ENCODE peak calls at places on chromosomes 1 and 21, in nine cellular contexts. H, B, J, M, S, Z, K, P and G are unnamed samples.

GRCh38 chr1:224873645-224874369 is 55.7 kb upstream of the DNAH14 start:
- DNase-seq in Z (no peak), M (no peak), J (no peak), K (peak), P (no peak), H (no peak), S (no peak), B (no peak), G (no peak)

GRCh38 chr1:201602413-201603265 is 63.7 kb downstream of the NAV1 start:
- DNase-seq in P (no peak), B (no peak), K (peak), H (no peak), M (no peak), Z (peak), J (peak), S (peak), G (peak)

GRCh38 chr1:21574464-21575151 is 65.4 kb downstream of the ALPL start:
- DNase-seq in H (no peak), M (no peak), J (no peak), P (peak), B (no peak), K (peak), S (no peak), Z (peak), G (no peak)

GRCh38 chr21:41974752-41975053 is 20.9 kb upstream of the C2CD2 start:
- DNase-seq in M (no peak), J (no peak), Z (no peak), S (no peak), P (no peak), K (no peak), B (no peak), H (no peak), G (no peak)

GRCh38 chr1:91729621-91730348 is 156.2 kb downstream of the TGFBR3 start:
- DNase-seq in H (no peak), Z (no peak), B (no peak), J (no peak), M (no peak), P (no peak), K (no peak), S (no peak), G (no peak)

GRCh38 chr1:157540852-157541251 is 11.5 kb downstream of the FCRL5 start:
- DNase-seq in P (no peak), H (no peak), B (no peak), Z (no peak), J (no peak), K (no peak), S (no peak), M (no peak), G (no peak)

GRCh38 chr1:218925777-218926176 is 247.9 kb upstream of the LYPLAL1 start:
- DNase-seq in P (no peak), M (no peak), K (no peak), H (no peak), B (no peak), J (no peak), S (no peak), Z (no peak), G (no peak)

GRCh38 chr21:26739189-26739588 is 106.0 kb downstream of the ADAMTS1 start:
- DNase-seq in J (no peak), B (no peak), H (no peak), Z (no peak), P (no peak), K (peak), S (no peak), M (no peak), G (no peak)

GRCh38 chr1:92291372-92291999 is 7.3 kb downstream of the GLMN start:
- DNase-seq in Z (peak), M (no peak), J (no peak), S (peak), P (peak), K (peak), H (peak), B (peak), G (peak)

GRCh38 chr1:151693057-151693651 is 23.4 kb downstream of the CELF3 start:
- DNase-seq in Z (peak), J (no peak), M (no peak), B (peak), P (no peak), H (peak), S (no peak), K (peak), G (no peak)

GRCh38 chr1:159929155-159930051 is 4.1 kb upstream of the TAGLN2 start:
- DNase-seq in H (no peak), S (no peak), B (no peak), P (no peak), J (no peak), Z (no peak), M (no peak), K (no peak), G (no peak)

GRCh38 chr1:24111998-24112380 is at the start of gene MYOM3:
- DNase-seq in K (no peak), H (no peak), M (no peak), B (no peak), J (no peak), P (no peak), S (no peak), Z (no peak), G (no peak)

GRCh38 chr1:96519851-96520281 is 201.7 kb upstream of the PTBP2 start:
- DNase-seq in H (no peak), S (no peak), P (peak), B (no peak), K (peak), Z (no peak), J (no peak), M (no peak), G (no peak)

GRCh38 chr1:247291835-247292561 is 36.1 kb downstream of the VN1R5 start:
- DNase-seq in Z (no peak), S (no peak), P (no peak), K (no peak), B (no peak), M (no peak), H (no peak), J (no peak), G (no peak)

GRCh38 chr1:26907071-26907922 is 6.5 kb downstream of the NR0B2 start:
- DNase-seq in H (no peak), B (no peak), S (no peak), P (no peak), M (no peak), Z (no peak), J (no peak), K (peak), G (no peak)

GRCh38 chr1:167152192-167152876 is 58.5 kb downstream of the STYXL2 start:
- DNase-seq in P (no peak), K (no peak), J (no peak), Z (no peak), S (no peak), M (no peak), H (no peak), B (no peak), G (no peak)

GRCh38 chr1:38246955-38247952 is 200.7 kb upstream of the POU3F1 start:
- DNase-seq in P (peak), M (no peak), K (peak), Z (no peak), S (no peak), J (no peak), H (no peak), B (peak), G (no peak)

GRCh38 chr1:241767737-241768136 is 80.3 kb upstream of the EXO1 start:
- DNase-seq in Z (no peak), M (no peak), H (no peak), J (no peak), B (no peak), S (no peak), K (no peak), P (no peak), G (no peak)

GRCh38 chr1:29453502-29454240 is 217.3 kb downstream of the PTPRU start:
- DNase-seq in K (peak), Z (peak), H (peak), J (no peak), S (no peak), M (no peak), B (peak), P (peak), G (peak)

GRCh38 chr1:156504062-156504813 is 3.7 kb upstream of the MEF2D start:
- DNase-seq in H (no peak), S (no peak), J (no peak), P (no peak), K (no peak), M (no peak), B (no peak), Z (no peak), G (no peak)

GRCh38 chr1:54046671-54047383 is 6.2 kb downstream of the TMEM59 start:
- DNase-seq in H (no peak), Z (no peak), P (no peak), M (no peak), J (no peak), B (no peak), K (no peak), S (no peak), G (no peak)

GRCh38 chr1:52907068-52907811 is 14.3 kb downstream of the ECHDC2 start:
- DNase-seq in H (no peak), B (no peak), Z (no peak), S (no peak), P (no peak), K (no peak), J (no peak), M (no peak), G (no peak)

GRCh38 chr1:68321084-68321685 is 88.9 kb upstream of the WLS start:
- DNase-seq in P (peak), B (peak), Z (peak), K (peak), M (no peak), S (peak), H (peak), J (peak), G (no peak)

GRCh38 chr1:67429011-67429527 is 1.1 kb downstream of the SERBP1 start:
- DNase-seq in S (no peak), Z (no peak), B (peak), J (no peak), H (no peak), P (no peak), K (peak), M (peak), G (no peak)